ENCODE peak calls at places on chromosome X, in four cellular contexts. R is GM12878, Z is HepG2, P is K562. J is an unnamed sample.

GRCh38 chrX:20173856-20174255 is 32.2 kb upstream of the EIF1AX start:
- DNase-seq in R (no peak), Z (no peak), P (no peak), J (no peak)

GRCh38 chrX:52363247-52363883 is 5.5 kb upstream of the XAGE2 start:
- DNase-seq in R (no peak), Z (no peak), P (peak; percentile 70), J (no peak)

GRCh38 chrX:98480606-98481005 is 1596.9 kb downstream of the RPA4 start:
- DNase-seq in R (no peak), Z (no peak), P (no peak), J (no peak)

GRCh38 chrX:3177851-3178250 is 136.6 kb downstream of the ARSF start:
- DNase-seq in R (no peak), Z (peak; percentile 1), P (no peak), J (no peak)

GRCh38 chrX:105190252-105190853 is 30.1 kb downstream of the TEX13A start:
- DNase-seq in R (no peak), Z (no peak), P (peak; percentile 9), J (no peak)

GRCh38 chrX:42544883-42545282 is 233.1 kb downstream of the PPP1R2C start:
- DNase-seq in R (no peak), Z (no peak), P (no peak), J (no peak)

GRCh38 chrX:48897157-48897620 is 379 bp downstream of the TIMM17B start:
- DNase-seq in R (no peak), Z (peak; percentile 66), P (peak; percentile 78), J (peak; percentile 81)

GRCh38 chrX:10574663-10575062 is 45.7 kb downstream of the MID1 start:
- DNase-seq in R (no peak), Z (no peak), P (no peak), J (no peak)

GRCh38 chrX:136476501-136476900 is 11.2 kb upstream of the BRS3 start:
- DNase-seq in R (no peak), Z (no peak), P (no peak), J (no peak)

GRCh38 chrX:54530358-54530900 is 410 bp downstream of the GNL3L start:
- DNase-seq in R (peak; percentile 1), Z (no peak), P (no peak), J (no peak)

GRCh38 chrX:15384304-15384703 is at the start of gene VEGFD:
- DNase-seq in R (no peak), Z (peak; percentile 54), P (no peak), J (no peak)

GRCh38 chrX:117936162-117936561 is 180.4 kb downstream of the KLHL13 start:
- DNase-seq in R (no peak), Z (no peak), P (no peak), J (no peak)

GRCh38 chrX:47613082-47613481 is 6.6 kb downstream of the SYN1 start:
- DNase-seq in R (no peak), Z (no peak), P (no peak), J (no peak)

GRCh38 chrX:114712466-114712865 is 128.6 kb downstream of the HTR2C start:
- DNase-seq in R (no peak), Z (no peak), P (no peak), J (no peak)

GRCh38 chrX:81121513-81122363 is 80.0 kb downstream of the HMGN5 start:
- DNase-seq in R (peak; percentile 76), Z (peak; percentile 41), P (peak; percentile 89), J (peak; percentile 89)

GRCh38 chrX:119118780-119119395 is 8.7 kb downstream of the KIAA1210 start:
- DNase-seq in R (no peak), Z (peak; percentile 17), P (peak; percentile 42), J (peak; percentile 59)

GRCh38 chrX:121455890-121456289 is 408.5 kb downstream of the GLUD2 start:
- DNase-seq in R (no peak), Z (no peak), P (no peak), J (no peak)

GRCh38 chrX:12929701-12930100 is 23.3 kb downstream of the TLR8 start:
- DNase-seq in R (no peak), Z (no peak), P (no peak), J (no peak)

GRCh38 chrX:24017674-24018073 is 9.3 kb downstream of the KLHL15 start:
- DNase-seq in R (no peak), Z (no peak), P (no peak), J (no peak)

GRCh38 chrX:34917146-34917545 is 25.4 kb upstream of the FAM47B start:
- DNase-seq in R (no peak), Z (no peak), P (no peak), J (no peak)

GRCh38 chrX:63713510-63713909 is 71.5 kb downstream of the ARHGEF9 start:
- DNase-seq in R (no peak), Z (no peak), P (no peak), J (no peak)
- TF ChIP-seq CBX5 in R (no peak), Z (no peak), P (no peak), J (no peak)

GRCh38 chrX:69365755-69366154 is 138.4 kb upstream of the NALF2 start:
- DNase-seq in R (no peak), Z (no peak), P (no peak), J (no peak)

GRCh38 chrX:69362889-69363288 is 141.2 kb upstream of the NALF2 start:
- DNase-seq in R (no peak), Z (no peak), P (no peak), J (no peak)

GRCh38 chrX:69366183-69366582 is 137.9 kb upstream of the NALF2 start:
- DNase-seq in R (no peak), Z (no peak), P (no peak), J (no peak)

GRCh38 chrX:69362354-69362753 is 141.8 kb upstream of the NALF2 start:
- DNase-seq in R (no peak), Z (no peak), P (no peak), J (no peak)

GRCh38 chrX:69365349-69365748 is 138.8 kb upstream of the NALF2 start:
- DNase-seq in R (no peak), Z (no peak), P (no peak), J (no peak)
- TF ChIP-seq CBX5 in R (no peak), Z (no peak), P (no peak), J (no peak)

GRCh38 chrX:317424-318067 is 1.1 kb downstream of the GTPBP6 start:
- DNase-seq in R (no peak), Z (no peak), P (peak; percentile 95), J (no peak)
- TF ChIP-seq CBX5 in R (no peak), Z (no peak), P (no peak), J (no peak)

GRCh38 chrX:131067846-131068745 is 9.9 kb downstream of the ARHGAP36 start:
- DNase-seq in R (no peak), Z (no peak), P (no peak), J (peak; percentile 55)
- TF ChIP-seq CBX5 in R (no peak), Z (no peak), P (no peak), J (no peak)

DNA sequence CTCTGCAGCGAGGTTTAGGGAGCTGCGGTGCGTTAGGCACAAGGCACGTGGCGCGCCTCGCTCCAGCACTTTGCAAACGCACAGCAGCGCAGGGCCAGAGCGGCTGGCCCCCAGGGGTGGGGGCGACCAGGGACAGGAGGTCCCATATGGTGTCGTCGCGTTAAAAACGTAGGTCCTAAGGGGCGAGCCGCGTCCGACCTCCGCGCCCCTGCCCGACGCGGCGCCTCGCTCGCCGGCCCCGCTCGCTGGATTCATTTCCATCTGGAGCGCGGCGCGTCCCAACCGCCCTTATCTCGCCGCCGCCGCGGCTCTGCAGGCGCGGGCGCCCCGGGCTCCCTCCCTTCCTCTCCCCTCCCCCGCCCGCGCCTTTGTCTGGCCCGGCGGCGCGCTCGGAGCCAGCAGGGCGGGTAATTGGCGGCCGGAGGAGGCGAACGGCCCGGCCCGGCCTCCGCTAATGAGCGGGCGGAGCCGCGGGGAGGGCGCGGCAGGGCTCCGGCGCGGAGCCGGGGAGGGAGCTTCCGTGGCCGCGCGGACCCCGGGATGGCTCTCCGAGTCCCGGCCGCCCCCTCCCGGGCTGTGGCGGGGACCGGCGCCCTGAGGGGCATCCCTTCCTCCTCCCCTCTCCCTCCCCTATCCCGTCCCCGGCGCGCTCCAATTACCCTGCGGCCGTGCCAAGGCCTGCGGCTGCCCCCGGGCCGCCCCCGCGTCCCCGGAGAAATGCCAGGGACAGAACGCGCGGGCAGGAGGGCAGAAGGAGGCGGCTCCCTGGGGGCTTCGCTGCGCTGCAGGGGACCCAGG is 409.0 kb downstream of the BCOR start:
- DNase-seq in R (no peak), Z (peak; percentile 1), P (peak; percentile 81), J (peak; percentile 63)
- TF ChIP-seq CBX5 in R (no peak), Z (no peak), P (no peak), J (no peak)

DNA sequence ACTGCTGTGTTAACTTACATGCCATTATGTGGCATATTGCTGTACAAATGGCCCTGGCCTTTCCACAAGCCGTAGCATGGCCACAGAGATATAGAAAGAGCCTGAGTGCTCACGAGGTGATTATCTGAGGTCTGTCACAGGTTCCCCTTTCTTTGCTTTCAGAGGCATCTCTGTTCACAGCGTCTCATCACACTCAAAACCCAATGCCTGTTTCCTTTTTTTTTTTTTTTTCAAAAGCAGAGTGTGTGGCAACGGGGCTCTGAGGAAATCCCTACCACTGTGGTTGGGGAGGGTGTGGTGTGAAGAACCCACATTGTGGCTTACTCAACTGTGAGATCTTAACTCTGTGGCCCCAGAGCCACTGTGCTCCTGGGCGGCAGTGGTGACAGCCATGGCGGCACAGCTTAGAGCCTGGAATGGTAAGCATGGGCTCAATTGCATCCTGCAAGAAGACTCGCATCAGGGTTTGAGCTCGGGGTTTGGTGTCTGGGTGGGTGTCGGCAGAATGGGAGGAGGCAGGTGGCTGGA is 30.8 kb downstream of the RTL5 start:
- DNase-seq in R (peak; percentile 70), Z (no peak), P (no peak), J (no peak)
- TF ChIP-seq CBX5 in R (no peak), Z (no peak), P (no peak), J (no peak)

DNA sequence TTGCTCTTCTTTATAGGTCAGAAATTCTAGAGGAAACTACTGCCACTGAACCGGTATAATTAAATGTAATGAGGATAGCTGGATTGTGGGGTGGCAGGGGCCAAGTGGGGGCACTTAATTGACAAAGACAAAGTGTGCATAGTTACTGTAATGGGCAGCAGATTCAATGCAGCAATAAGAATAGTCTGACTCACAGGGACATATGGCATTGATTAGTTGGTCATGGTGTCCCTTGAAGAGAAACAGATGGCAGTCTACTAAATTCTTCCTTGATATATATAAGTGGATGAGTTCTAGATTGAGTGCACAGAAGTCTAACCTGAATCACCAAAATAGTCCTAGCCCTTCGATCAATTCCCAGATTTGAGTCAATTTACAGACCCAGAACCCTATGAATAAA is 31.5 kb downstream of the ETDC start:
- DNase-seq in R (no peak), Z (no peak), P (no peak), J (no peak)
- TF ChIP-seq CBX5 in R (no peak), Z (no peak), P (no peak), J (no peak)

J was measured in H1.